ENCODE peak calls at places on chromosome 11, in six cellular contexts. C, A, U, L, V and G are unnamed samples. For H3K4me1, the result is how much of the 10 kb centered on the place peaks cover.

GRCh38 chr11:122655527-122656072 is at the start of gene UBASH3B:
- DNase-seq in C (peak), A (peak), U (peak), L (peak), V (peak), G (peak)

GRCh38 chr11:10893713-10894112 is 35.9 kb upstream of the ZBED5 start:
- DNase-seq in C (no peak), A (peak), U (no peak), L (no peak), V (peak), G (no peak)

GRCh38 chr11:119120639-119121007 is 757 bp upstream of the HINFP start:
- DNase-seq in C (no peak), A (peak), U (no peak), L (no peak), V (peak), G (no peak)

GRCh38 chr11:32838505-32839274 is 9.0 kb downstream of the PRRG4 start:
- DNase-seq in C (no peak), A (peak), U (peak), L (no peak), V (no peak), G (no peak)

GRCh38 chr11:122743949-122744876 is 88.7 kb downstream of the UBASH3B start:
- DNase-seq in C (no peak), A (no peak), U (peak), L (peak), V (no peak), G (no peak)

GRCh38 chr11:128894685-128895084 is 3.5 kb downstream of the KCNJ5 start:
- DNase-seq in C (no peak), A (no peak), U (peak), L (no peak), V (no peak), G (peak)

GRCh38 chr11:111531687-111532364 is 8.7 kb upstream of the LAYN start:
- DNase-seq in C (peak), A (peak), U (no peak), L (peak), V (peak), G (no peak)

GRCh38 chr11:10669258-10670033 is 24.1 kb downstream of the IRAG1 start:
- DNase-seq in C (no peak), A (peak), U (no peak), L (peak), V (peak), G (no peak)

GRCh38 chr11:86152006-86152862 is 83.3 kb upstream of the PICALM start:
- DNase-seq in C (no peak), A (peak), U (no peak), L (peak), V (no peak), G (no peak)

GRCh38 chr11:16607675-16608644 is 130.5 kb upstream of the C11orf58 start:
- DNase-seq in C (no peak), A (peak), U (peak), L (no peak), V (peak), G (peak)

GRCh38 chr11:69053546-69054396 is 5.0 kb downstream of the TPCN2 start:
- DNase-seq in C (no peak), A (no peak), U (no peak), L (no peak), V (no peak), G (no peak)

GRCh38 chr11:69051381-69052342 is 2.9 kb downstream of the TPCN2 start:
- DNase-seq in C (no peak), A (no peak), U (no peak), L (no peak), V (no peak), G (no peak)

GRCh38 chr11:69053169-69053477 is 4.4 kb downstream of the TPCN2 start:
- DNase-seq in C (no peak), A (no peak), U (no peak), L (no peak), V (no peak), G (no peak)

GRCh38 chr11:69050592-69051380 is 2.1 kb downstream of the TPCN2 start:
- DNase-seq in C (no peak), A (no peak), U (no peak), L (no peak), V (no peak), G (no peak)

GRCh38 chr11:69052343-69053168 is 3.8 kb downstream of the TPCN2 start:
- DNase-seq in C (no peak), A (no peak), U (no peak), L (peak), V (no peak), G (no peak)
- H3K4me3 ChIP-seq in C (no peak), A (no peak), U (no peak), L (no peak), V (no peak), G (no peak)

GRCh38 chr11:124541204-124541603 is 2.2 kb downstream of the OR8B12 start:
- DNase-seq in C (no peak), A (no peak), U (no peak), L (no peak), V (no peak), G (no peak)

GRCh38 chr11:124543145-124543544 is 309 bp downstream of the OR8B12 start:
- DNase-seq in C (no peak), A (no peak), U (no peak), L (no peak), V (no peak), G (no peak)

GRCh38 chr11:124538019-124538418 is 5.4 kb downstream of the OR8B12 start:
- DNase-seq in C (no peak), A (peak), U (no peak), L (no peak), V (peak), G (no peak)

GRCh38 chr11:124543554-124543953 is at the start of gene OR8B12:
- DNase-seq in C (no peak), A (no peak), U (no peak), L (no peak), V (no peak), G (no peak)
- TF ChIP-seq CTCF in C (no peak), A (no peak), U (no peak), L (no peak), V (no peak), G (no peak)

GRCh38 chr11:57310630-57311086 is 14.1 kb downstream of the TNKS1BP1 start:
- DNase-seq in C (no peak), A (peak), U (no peak), L (no peak), V (peak), G (no peak)
- H3K4me1 ChIP-seq in C (under half), A (under half), U (under half), L (under half), V (under half), G (half or more)

GRCh38 chr11:9148727-9149126 is 57.3 kb upstream of the SCUBE2 start:
- DNase-seq in C (no peak), A (no peak), U (no peak), L (no peak), V (no peak), G (no peak)
- H3K4me3 ChIP-seq in C (no peak), A (no peak), U (no peak), L (no peak), V (no peak), G (no peak)

GRCh38 chr11:27506200-27507182 is at the start of gene LIN7C:
- DNase-seq in C (peak), A (peak), U (peak), L (peak), V (peak), G (peak)
- TF ChIP-seq CTCF in C (no peak), A (no peak), U (no peak), L (peak), V (no peak), G (no peak)

DNA sequence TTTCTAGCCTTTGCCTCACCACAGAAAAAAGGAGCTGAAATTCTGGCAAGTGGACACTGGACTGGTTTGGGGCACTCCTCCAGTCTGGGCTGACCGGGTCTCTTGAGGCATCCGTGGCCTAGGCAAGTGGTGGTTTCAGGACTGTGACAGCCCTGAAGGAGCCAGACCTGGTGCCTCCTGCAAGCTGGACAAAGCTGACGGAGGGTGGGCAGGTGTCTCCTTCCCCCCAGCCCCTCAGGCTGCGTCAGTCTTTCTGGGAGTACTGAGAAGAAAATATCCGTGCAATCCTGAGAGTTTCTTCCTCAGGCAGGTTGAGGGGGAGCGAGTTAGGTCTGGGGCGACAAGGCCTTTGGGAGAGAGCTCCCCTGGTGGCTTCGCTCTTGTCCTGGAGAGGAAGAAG is 4.3 kb upstream of the UCP3 start:
- DNase-seq in C (no peak), A (no peak), U (no peak), L (no peak), V (no peak), G (no peak)
- H3K4me1 ChIP-seq in C (under half), A (under half), U (under half), L (under half), V (under half), G (under half)

GRCh38 chr11:65870706-65871681 is 1.6 kb downstream of the EFEMP2 start:
- DNase-seq in C (no peak), A (no peak), U (no peak), L (peak), V (no peak), G (peak)

GRCh38 chr11:65870307-65870658 is 2.3 kb downstream of the EFEMP2 start:
- DNase-seq in C (no peak), A (no peak), U (no peak), L (no peak), V (no peak), G (peak)

GRCh38 chr11:65872555-65873279 is at the start of gene EFEMP2:
- DNase-seq in C (no peak), A (peak), U (no peak), L (no peak), V (no peak), G (peak)

GRCh38 chr11:65873280-65874156 is 918 bp upstream of the EFEMP2 start:
- DNase-seq in C (peak), A (peak), U (peak), L (peak), V (peak), G (peak)

GRCh38 chr11:65871811-65872548 is 620 bp downstream of the EFEMP2 start:
- DNase-seq in C (no peak), A (peak), U (no peak), L (no peak), V (peak), G (peak)
- H3K4me3 ChIP-seq in C (no peak), A (peak), U (peak), L (no peak), V (peak), G (peak)

DNA sequence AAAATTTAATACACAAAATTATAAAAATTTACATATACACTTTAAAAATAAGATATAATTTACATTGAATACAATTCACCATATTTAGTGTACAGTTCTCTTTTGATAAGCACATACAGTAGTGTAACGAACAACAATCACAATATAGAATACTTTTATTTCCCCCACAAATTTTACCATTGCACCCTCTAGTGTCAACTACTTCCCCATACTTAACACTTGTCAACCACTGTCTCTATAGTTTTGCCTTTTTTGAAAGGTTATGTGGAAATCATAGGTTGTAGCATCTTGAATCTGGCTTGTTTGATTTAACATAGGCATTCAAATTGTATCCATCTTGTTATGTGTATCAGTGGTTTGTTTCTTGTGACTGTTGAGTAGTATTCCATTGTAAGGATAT is 21.3 kb upstream of the PANX1 start:
- DNase-seq in C (no peak), A (peak), U (no peak), L (no peak), V (no peak), G (no peak)
- TF ChIP-seq CTCF in C (peak), A (peak), U (no peak), L (no peak), V (no peak), G (no peak)

GRCh38 chr11:48020092-48020755 is 39.9 kb downstream of the PTPRJ start:
- DNase-seq in C (no peak), A (peak), U (peak), L (no peak), V (no peak), G (no peak)

GRCh38 chr11:48025293-48025982 is 45.1 kb downstream of the PTPRJ start:
- DNase-seq in C (no peak), A (no peak), U (no peak), L (no peak), V (no peak), G (no peak)

GRCh38 chr11:48019597-48019996 is 39.2 kb downstream of the PTPRJ start:
- DNase-seq in C (no peak), A (no peak), U (no peak), L (no peak), V (no peak), G (no peak)

GRCh38 chr11:48024635-48025071 is 44.3 kb downstream of the PTPRJ start:
- DNase-seq in C (no peak), A (no peak), U (no peak), L (no peak), V (no peak), G (no peak)

DNA sequence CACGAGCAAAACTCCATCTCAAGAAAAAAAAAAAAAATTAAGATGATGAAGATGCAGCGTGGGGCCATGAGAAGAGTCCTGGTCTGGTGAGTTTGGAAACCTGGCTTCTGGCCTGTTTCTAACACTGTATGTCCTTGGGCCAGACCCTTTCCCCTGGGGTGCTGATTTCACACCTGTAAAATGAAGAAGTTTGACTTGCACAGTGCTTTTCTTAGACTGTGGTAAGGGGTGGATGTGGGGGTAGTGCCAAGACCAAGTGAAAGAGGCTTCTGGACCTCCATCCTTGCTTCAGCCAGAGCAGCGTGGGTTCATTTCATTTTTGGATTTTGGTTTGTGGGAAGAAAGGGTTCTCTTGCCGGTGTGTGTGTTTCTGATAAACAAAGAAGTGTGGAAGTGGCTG is 42.1 kb downstream of the PTPRJ start:
- DNase-seq in C (no peak), A (no peak), U (no peak), L (no peak), V (no peak), G (no peak)
- H3K4me1 ChIP-seq in C (under half), A (under half), U (under half), L (under half), V (under half), G (under half)

GRCh38 chr11:69533296-69534165 is 52.1 kb downstream of the LINC01488 start:
- DNase-seq in C (no peak), A (no peak), U (no peak), L (no peak), V (no peak), G (peak)
- H3K4me3 ChIP-seq in C (no peak), A (no peak), U (no peak), L (no peak), V (no peak), G (no peak)